ENCODE peak calls at places on chromosome 14, in six cellular contexts. D is ACHN; N is left colon; X is NCI-H1417; W is COR-L47; Y is stimulated activated CD4-positive, alpha-beta T cell treated with anti-CD3 and anti-CD28 coated beads, Interleukin-1b, Interleukin-23, amount 100 ng/mL, for 1 hour. O is an unnamed sample.

GRCh38 chr14:99774526-99775307 is 18.5 kb upstream of the EML1 start:
- DNase-seq in N (peak), X (no peak), W (peak), Y (no peak), D (no peak), O (no peak)

GRCh38 chr14:67111031-67111430 is 78.2 kb upstream of the GARIN2 start:
- DNase-seq in N (no peak), W (no peak), Y (no peak), D (no peak), X (no peak), O (no peak)

GRCh38 chr14:79861111-79861510 is 350.2 kb downstream of the DIO2 start:
- DNase-seq in N (no peak), X (no peak), Y (no peak), D (no peak), W (no peak), O (no peak)

GRCh38 chr14:100093322-100093721 is 28.1 kb downstream of the EVL start:
- DNase-seq in X (no peak), Y (no peak), W (no peak), D (no peak), N (no peak), O (no peak)

GRCh38 chr14:101499080-101499479 is 62.2 kb upstream of the DIO3 start:
- DNase-seq in N (peak), W (no peak), D (no peak), X (no peak), Y (no peak), O (no peak)

GRCh38 chr14:73125169-73125588 is 11.1 kb upstream of the PSEN1 start:
- DNase-seq in N (no peak), W (peak), X (peak), Y (no peak), D (no peak), O (no peak)

GRCh38 chr14:58955294-58955821 is 233.1 kb upstream of the DAAM1 start:
- DNase-seq in N (no peak), X (no peak), D (no peak), Y (no peak), W (no peak), O (no peak)

GRCh38 chr14:34300330-34300729 is 161.7 kb downstream of the SPTSSA start:
- DNase-seq in Y (no peak), N (no peak), D (no peak), W (no peak), X (no peak), O (no peak)

GRCh38 chr14:34049769-34050168 is 98.9 kb upstream of the EGLN3 start:
- DNase-seq in W (no peak), N (no peak), X (no peak), Y (no peak), D (no peak), O (no peak)

GRCh38 chr14:87810711-87811110 is 182.3 kb downstream of the GALC start:
- DNase-seq in W (no peak), Y (no peak), D (no peak), X (no peak), N (no peak), O (no peak)

GRCh38 chr14:23160924-23161522 is 22.4 kb downstream of the SLC7A8 start:
- DNase-seq in X (no peak), Y (no peak), D (no peak), W (no peak), N (peak), O (peak)

GRCh38 chr14:49586673-49587460 is 687 bp upstream of the RPS29 start:
- DNase-seq in D (peak), X (peak), Y (no peak), W (peak), N (peak), O (no peak)

GRCh38 chr14:83419420-83419819 is 1885.8 kb upstream of the SEL1L start:
- DNase-seq in W (no peak), N (peak), X (no peak), D (no peak), Y (no peak), O (no peak)

GRCh38 chr14:102688290-102688689 is 89.0 kb upstream of the TRAF3 start:
- DNase-seq in N (no peak), X (no peak), Y (no peak), W (no peak), D (no peak), O (no peak)

GRCh38 chr14:100476012-100476822 is 111.0 kb downstream of the BEGAIN start:
- DNase-seq in W (peak), X (peak), D (peak), Y (no peak), N (peak), O (peak)

GRCh38 chr14:56422703-56423213 is 156.8 kb upstream of the TMEM260 start:
- DNase-seq in W (peak), D (peak), Y (no peak), X (peak), N (peak), O (peak)

GRCh38 chr14:47392351-47392750 is 283.1 kb downstream of the MDGA2 start:
- DNase-seq in D (no peak), N (no peak), X (no peak), W (no peak), Y (no peak), O (no peak)

GRCh38 chr14:92154283-92154942 is 32.6 kb downstream of the CPSF2 start:
- DNase-seq in D (no peak), N (no peak), X (peak), Y (no peak), W (no peak), O (no peak)

O was measured in HTR-8/SVneo.